ENCODE peak calls at places on chromosomes 5 and 9, in seven cellular contexts. Z is CD8-positive, alpha-beta T cell; N is pancreas; M is spleen; E is brain microvascular endothelial cell; G is OCI-LY7; V is colonic mucosa. X is an unnamed sample. For H3K36me3, the result is how much of the 10 kb centered on the place peaks cover.

GRCh38 chr9:89928106-89928505 is 323.3 kb downstream of the GADD45G start:
- DNase-seq in Z (no peak), N (no peak), M (no peak), E (no peak), G (no peak), V (no peak), X (no peak)

GRCh38 chr5:67581203-67581602 is 384.6 kb upstream of the CD180 start:
- DNase-seq in Z (no peak), N (no peak), M (no peak), E (no peak), G (no peak), V (no peak), X (no peak)

GRCh38 chr5:172497591-172498255 is 43.4 kb upstream of the SH3PXD2B start:
- DNase-seq in Z (no peak), N (no peak), M (no peak), E (no peak), G (no peak), V (peak), X (no peak)

GRCh38 chr9:84501587-84501986 is 161.0 kb upstream of the SLC28A3 start:
- DNase-seq in Z (no peak), N (no peak), M (no peak), E (no peak), G (no peak), V (no peak), X (no peak)

GRCh38 chr9:38186372-38187115 is 117.5 kb upstream of the SHB start:
- DNase-seq in Z (no peak), N (no peak), M (no peak), E (no peak), G (no peak), V (no peak), X (no peak)

GRCh38 chr9:35078066-35078465 is 1.7 kb downstream of the FANCG start:
- DNase-seq in Z (no peak), N (no peak), M (no peak), E (no peak), G (no peak), V (no peak), X (no peak)

GRCh38 chr5:134552301-134552700 is 26.8 kb downstream of the JADE2 start:
- DNase-seq in Z (no peak), N (peak), M (no peak), E (peak), G (no peak), V (no peak), X (no peak)

GRCh38 chr5:72598461-72599433 is 91.5 kb upstream of the ZNF366 start:
- DNase-seq in Z (no peak), N (no peak), M (peak), E (peak), G (peak), V (no peak), X (peak)

GRCh38 chr9:120411862-120412424 is 168.0 kb downstream of the CDK5RAP2 start:
- DNase-seq in Z (no peak), N (no peak), M (no peak), E (no peak), G (no peak), V (no peak), X (no peak)

GRCh38 chr5:139178948-139179347 is 19.2 kb downstream of the SIL1 start:
- DNase-seq in Z (no peak), N (no peak), M (no peak), E (peak), G (no peak), V (no peak), X (no peak)

GRCh38 chr9:12633016-12633765 is 60.0 kb upstream of the TYRP1 start:
- DNase-seq in Z (no peak), N (no peak), M (no peak), E (no peak), G (no peak), V (no peak), X (no peak)

GRCh38 chr5:157607371-157608161 is 32.0 kb upstream of the ADAM19 start:
- DNase-seq in Z (peak), N (no peak), M (no peak), E (peak), G (no peak), V (no peak), X (peak)

GRCh38 chr5:143349127-143349526 is 54.4 kb downstream of the NR3C1 start:
- DNase-seq in Z (no peak), N (no peak), M (no peak), E (no peak), G (no peak), V (no peak), X (no peak)

GRCh38 chr9:21679432-21679831 is 123.0 kb upstream of the MTAP start:
- DNase-seq in Z (no peak), N (no peak), M (no peak), E (no peak), G (no peak), V (no peak), X (no peak)

GRCh38 chr5:16784843-16785791 is 151.0 kb downstream of the MYO10 start:
- DNase-seq in Z (no peak), N (no peak), M (no peak), E (no peak), G (no peak), V (no peak), X (peak)

GRCh38 chr5:124949862-124950261 is 203.4 kb upstream of the ZNF608 start:
- DNase-seq in Z (no peak), N (no peak), M (no peak), E (no peak), G (no peak), V (no peak), X (no peak)

GRCh38 chr5:119179857-119180641 is 109.2 kb downstream of the DMXL1 start:
- DNase-seq in Z (no peak), N (no peak), M (no peak), E (no peak), G (no peak), V (no peak), X (no peak)

GRCh38 chr9:106953166-106953565 is 90.2 kb downstream of the ZNF462 start:
- DNase-seq in Z (no peak), N (no peak), M (no peak), E (peak), G (no peak), V (no peak), X (no peak)

GRCh38 chr9:83304686-83305085 is 233.5 kb downstream of the FRMD3 start:
- DNase-seq in Z (no peak), N (peak), M (no peak), E (peak), G (no peak), V (peak), X (no peak)

GRCh38 chr9:4714266-4715016 is 26.6 kb downstream of the AK3 start:
- DNase-seq in Z (no peak), N (no peak), M (no peak), E (no peak), G (no peak), V (no peak), X (no peak)

GRCh38 chr9:4716163-4716562 is 24.8 kb downstream of the AK3 start:
- DNase-seq in Z (no peak), N (no peak), M (no peak), E (no peak), G (no peak), V (no peak), X (no peak)

GRCh38 chr9:4721736-4722135 is 19.3 kb downstream of the AK3 start:
- DNase-seq in Z (no peak), N (no peak), M (no peak), E (no peak), G (no peak), V (no peak), X (no peak)

GRCh38 chr9:4717815-4718214 is 23.2 kb downstream of the AK3 start:
- DNase-seq in Z (no peak), N (no peak), M (no peak), E (no peak), G (no peak), V (no peak), X (no peak)

DNA sequence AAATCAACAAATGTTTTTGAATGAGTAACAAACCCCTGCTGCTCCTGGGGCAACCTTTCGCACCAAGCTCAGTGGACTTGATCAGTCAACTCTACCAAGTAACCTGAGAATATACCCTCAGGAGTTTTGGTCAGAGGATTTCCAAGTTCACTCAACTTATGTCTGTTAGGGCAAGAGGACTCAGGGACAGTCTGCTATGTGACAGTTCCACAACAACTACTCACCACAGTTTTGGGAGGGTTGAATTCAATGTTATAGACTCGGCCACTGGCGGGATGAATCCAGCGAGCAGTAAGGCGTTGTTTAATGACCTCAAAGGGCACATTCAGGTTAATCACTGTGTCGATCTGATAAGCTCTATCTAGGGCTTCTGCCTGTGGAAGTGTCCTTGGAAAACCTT is 22.1 kb downstream of the AK3 start:
- DNase-seq in Z (no peak), N (no peak), M (no peak), E (no peak), G (no peak), V (no peak), X (no peak)
- H3K36me3 ChIP-seq in Z (under half), N (under half), M (half or more), E (under half), G (half or more), V (under half), X (under half)

GRCh38 chr9:108416321-108416720 is 439.5 kb downstream of the ACTL7B start:
- DNase-seq in Z (no peak), N (no peak), M (no peak), E (no peak), G (no peak), V (no peak), X (no peak)
- TF ChIP-seq CTCF in Z (no peak), N (no peak), M (no peak), E (peak), G (no peak), V (no peak), X (peak)

GRCh38 chr5:151038292-151038745 is 17.9 kb downstream of the GPX3 start:
- DNase-seq in Z (no peak), N (no peak), M (peak), E (no peak), G (no peak), V (no peak), X (no peak)
- H3K36me3 ChIP-seq in Z (half or more), N (under half), M (half or more), E (half or more), G (half or more), V (under half), X (half or more)

GRCh38 chr5:177520906-177521513 is 4.2 kb upstream of the DDX41 start:
- DNase-seq in Z (no peak), N (no peak), M (peak), E (no peak), G (peak), V (no peak), X (no peak)
- TF ChIP-seq CTCF in Z (no peak), N (no peak), M (no peak), E (peak), G (peak), V (no peak), X (peak)

DNA sequence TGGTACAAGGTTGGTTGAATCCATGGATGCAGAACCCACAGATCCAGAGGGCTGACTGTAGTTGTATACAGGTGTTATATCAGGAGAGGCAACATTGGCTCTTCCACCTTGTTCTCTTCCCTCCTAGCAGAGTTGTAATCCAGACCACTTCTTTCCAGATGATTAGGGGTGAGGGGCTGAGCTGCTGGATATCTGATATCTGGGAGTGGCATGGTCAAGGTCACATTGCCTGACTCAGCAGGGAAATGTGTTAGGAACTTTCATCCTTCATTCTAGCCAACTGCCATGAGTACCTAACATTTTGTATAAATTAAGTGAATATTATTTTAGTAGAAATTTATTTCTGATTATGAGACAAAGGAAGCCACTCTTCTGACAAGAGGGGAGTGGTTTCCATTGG is 7.3 kb downstream of the DAPK1 start:
- DNase-seq in Z (no peak), N (no peak), M (no peak), E (no peak), G (no peak), V (no peak), X (no peak)
- H3K36me3 ChIP-seq in Z (under half), N (under half), M (under half), E (under half), G (under half), V (under half), X (under half)

X was measured in GM06990.